ENCODE peak calls at places on chromosomes 13 and 19, in five cellular contexts. R is mammary epithelial cell, S is endothelial cell of umbilical vein, K is HCT116, E is neuronal stem cell. D is an unnamed sample.

GRCh38 chr13:43489168-43489730 is 297.5 kb downstream of the ENOX1 start:
- DNase-seq in R (no peak), K (no peak), S (no peak), E (no peak), D (peak; percentile 71)

GRCh38 chr19:46299004-46299509 is 2.2 kb downstream of the HIF3A start:
- DNase-seq in S (peak; percentile 95), E (no peak), K (peak; percentile 45), R (peak; percentile 71), D (peak; percentile 99)

GRCh38 chr19:55261671-55262126 is 2.9 kb upstream of the PPP6R1 start:
- DNase-seq in K (no peak), E (no peak), R (no peak), S (no peak), D (no peak)

GRCh38 chr13:88107486-88108044 is 436.4 kb downstream of the SLITRK5 start:
- DNase-seq in S (no peak), K (no peak), E (no peak), R (no peak), D (no peak)

GRCh38 chr13:42354246-42355117 is 82.5 kb downstream of the AKAP11 start:
- DNase-seq in R (peak; percentile 74), E (no peak), K (no peak), S (peak; percentile 8), D (no peak)

GRCh38 chr19:42010245-42011126 is 16.5 kb upstream of the ATP1A3 start:
- DNase-seq in S (no peak), R (no peak), K (peak; percentile 23), E (no peak), D (no peak)

GRCh38 chr13:30708541-30708940 is 26.8 kb upstream of the ALOX5AP start:
- DNase-seq in R (no peak), E (no peak), S (peak; percentile 89), K (no peak), D (no peak)

GRCh38 chr19:11425719-11426457 is 6.8 kb upstream of the RGL3 start:
- DNase-seq in E (no peak), S (no peak), K (no peak), R (no peak), D (no peak)

GRCh38 chr19:47351545-47351944 is 2.4 kb downstream of the DHX34 start:
- DNase-seq in K (peak; percentile 41), E (no peak), S (peak; percentile 40), R (peak; percentile 28), D (no peak)

GRCh38 chr19:15397236-15397635 is 17.6 kb upstream of the AKAP8 start:
- DNase-seq in R (no peak), E (no peak), S (no peak), K (no peak), D (no peak)

GRCh38 chr19:49297403-49297802 is 27.6 kb downstream of the SLC6A16 start:
- DNase-seq in K (no peak), E (no peak), R (no peak), S (no peak), D (no peak)

GRCh38 chr19:43316591-43317319 is 36.7 kb upstream of the CD177 start:
- DNase-seq in K (peak; percentile 73), R (no peak), E (no peak), S (no peak), D (no peak)

GRCh38 chr19:39156891-39157230 is 31.3 kb downstream of the PAK4 start:
- DNase-seq in E (no peak), R (no peak), S (no peak), K (no peak), D (no peak)

GRCh38 chr13:109586509-109587346 is 199.7 kb downstream of the IRS2 start:
- DNase-seq in R (no peak), S (no peak), K (no peak), E (no peak), D (no peak)

GRCh38 chr13:40974460-40975407 is 44.4 kb downstream of the ELF1 start:
- DNase-seq in E (peak; percentile 12), S (peak; percentile 51), K (peak; percentile 23), R (peak; percentile 23), D (no peak)

GRCh38 chr19:46990998-46991676 is 28.5 kb upstream of the NPAS1 start:
- DNase-seq in R (peak; percentile 60), E (peak; percentile 76), S (peak; percentile 83), K (peak; percentile 48), D (peak; percentile 88)

GRCh38 chr13:39892731-39893293 is 237.3 kb downstream of the COG6 start:
- DNase-seq in E (no peak), R (no peak), S (peak; percentile 95), K (no peak), D (no peak)

GRCh38 chr13:28370448-28370847 is 124.5 kb downstream of the FLT1 start:
- DNase-seq in E (no peak), S (no peak), R (no peak), K (no peak), D (no peak)

GRCh38 chr13:24341439-24341838 is 32.1 kb downstream of the C1QTNF9 start:
- DNase-seq in K (peak; percentile 19), S (no peak), E (no peak), R (peak; percentile 38), D (no peak)

GRCh38 chr19:47512183-47512947 is 2.5 kb downstream of the NAPA start:
- DNase-seq in R (no peak), E (no peak), K (no peak), S (no peak), D (no peak)

GRCh38 chr13:109243311-109243951 is 543.0 kb downstream of the IRS2 start:
- DNase-seq in E (no peak), S (peak; percentile 78), R (peak; percentile 96), K (peak; percentile 85), D (no peak)

GRCh38 chr19:38252935-38253691 is 3.1 kb downstream of the PPP1R14A start:
- DNase-seq in R (no peak), S (no peak), E (no peak), K (no peak), D (peak; percentile 86)

GRCh38 chr19:21947775-21948174 is 63.0 kb downstream of the ZNF208 start:
- DNase-seq in E (peak; percentile 2), K (peak; percentile 4), R (no peak), S (no peak), D (no peak)

GRCh38 chr13:72383646-72384045 is 343.8 kb downstream of the MZT1 start:
- DNase-seq in E (no peak), S (no peak), R (no peak), K (no peak), D (no peak)

GRCh38 chr13:49749852-49750251 is 42.6 kb downstream of the KPNA3 start:
- DNase-seq in E (no peak), R (peak; percentile 3), K (no peak), S (no peak), D (no peak)

GRCh38 chr19:29086646-29087045 is 126.3 kb downstream of the UQCRFS1 start:
- DNase-seq in S (no peak), E (no peak), R (no peak), K (no peak), D (no peak)

GRCh38 chr19:49590071-49590970 is 661 bp upstream of the PRR12 start:
- DNase-seq in E (peak; percentile 97), R (peak; percentile 93), K (peak; percentile 97), S (peak; percentile 96), D (peak; percentile 98)

GRCh38 chr13:87975035-87975434 is 303.9 kb downstream of the SLITRK5 start:
- DNase-seq in S (no peak), R (no peak), K (no peak), E (no peak), D (no peak)

GRCh38 chr13:71871844-71872243 is 4.8 kb upstream of the DACH1 start:
- DNase-seq in S (no peak), R (no peak), E (no peak), K (no peak), D (no peak)

GRCh38 chr13:20206836-20207235 is 14.1 kb upstream of the GJB2 start:
- DNase-seq in R (no peak), S (no peak), E (no peak), K (no peak), D (no peak)

GRCh38 chr13:20206065-20206725 is 13.5 kb upstream of the GJB2 start:
- DNase-seq in R (no peak), K (no peak), S (no peak), E (no peak), D (no peak)

DNA sequence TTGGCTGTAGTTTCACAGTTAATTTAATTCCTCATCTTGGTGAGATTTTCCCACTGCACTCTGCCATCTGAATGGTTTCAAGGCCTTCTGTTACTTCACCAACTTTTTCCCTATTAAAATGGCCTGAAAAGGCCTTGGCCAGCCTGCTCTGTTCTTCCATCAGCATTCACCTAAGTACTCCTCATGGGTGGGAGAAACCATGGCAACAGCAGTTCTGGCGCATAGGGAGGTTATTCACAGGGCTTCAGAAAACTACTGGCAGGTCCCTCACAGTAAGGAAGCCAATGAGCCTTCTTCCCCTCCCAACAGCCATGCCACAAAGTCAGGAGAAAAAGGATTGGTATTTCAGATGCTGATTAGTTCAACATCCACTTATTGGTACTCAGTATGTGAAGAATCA is 17.2 kb upstream of the GJB2 start:
- DNase-seq in R (no peak), E (no peak), K (no peak), S (no peak), D (no peak)
- H3K9ac ChIP-seq in R (no peak overlapping the region), E (no peak overlapping the region), K (no peak overlapping the region), S (no peak overlapping the region), D (no peak overlapping the region)

GRCh38 chr13:99383511-99383921 is 76.3 kb upstream of the GPR183 start:
- DNase-seq in E (no peak), S (no peak), K (no peak), R (no peak), D (peak; percentile 57)

GRCh38 chr13:99383946-99384345 is 76.7 kb upstream of the GPR183 start:
- DNase-seq in S (no peak), K (no peak), E (no peak), R (no peak), D (no peak)

GRCh38 chr13:99385161-99385560 is 78.0 kb upstream of the GPR183 start:
- DNase-seq in S (no peak), E (no peak), K (no peak), R (no peak), D (no peak)

GRCh38 chr13:99385940-99386339 is 78.7 kb upstream of the GPR183 start:
- DNase-seq in K (no peak), E (no peak), R (no peak), S (no peak), D (no peak)

GRCh38 chr13:99384468-99384867 is 77.3 kb upstream of the GPR183 start:
- DNase-seq in R (no peak), E (no peak), K (no peak), S (no peak), D (no peak)
- H3K4me1 ChIP-seq in R (no peaks in the 10 kb centered on the region), E (peaks cover 7% of the 10 kb centered on the region), K (peaks cover 13% of the 10 kb centered on the region), S (no peaks in the 10 kb centered on the region), D (no peaks in the 10 kb centered on the region)

GRCh38 chr19:35558400-35559280 is 4.8 kb downstream of the ATP4A start:
- DNase-seq in K (no peak), E (no peak), R (no peak), S (no peak), D (peak; percentile 76)
- H3K4me3 ChIP-seq in K (peak overlapping the region; percentile 53), E (peak overlapping the region; percentile 73), R (peak overlapping the region; percentile 43), S (no peak overlapping the region), D (no peak overlapping the region)

GRCh38 chr13:110911880-110912279 is 3.0 kb downstream of the ANKRD10 start:
- DNase-seq in R (peak; percentile 85), K (no peak), E (no peak), S (no peak), D (no peak)

GRCh38 chr13:110913911-110914292 is 967 bp downstream of the ANKRD10 start:
- DNase-seq in K (no peak), S (no peak), E (no peak), R (peak; percentile 56), D (no peak)

GRCh38 chr13:110914293-110915056 is 394 bp downstream of the ANKRD10 start:
- DNase-seq in K (no peak), S (peak; percentile 68), R (no peak), E (peak; percentile 74), D (peak; percentile 94)

GRCh38 chr13:110913322-110913721 is 1.5 kb downstream of the ANKRD10 start:
- DNase-seq in S (no peak), R (peak; percentile 49), E (no peak), K (no peak), D (no peak)

GRCh38 chr13:110912651-110913051 is 2.2 kb downstream of the ANKRD10 start:
- DNase-seq in R (no peak), K (no peak), S (peak; percentile 63), E (no peak), D (no peak)
- H3K9ac ChIP-seq in R (no peak overlapping the region), K (peak overlapping the region; percentile 98), S (peak overlapping the region; percentile 5), E (no peak overlapping the region), D (peak overlapping the region; percentile 97)